ENCODE peak calls at places on chromosomes 6 and 20, in nine cellular contexts. One of them, this sample, is unnamed. For H3K27me3, the result is how much of the 10 kb centered on the place peaks cover.

GRCh38 chr6:101445527-101445926 is 52.0 kb downstream of the GRIK2 start:
- DNase-seq in keratinocyte: no peak
- DNase-seq in heart left ventricle: no peak
- DNase-seq in heart right ventricle: no peak
- DNase-seq in BJ: peak
- DNase-seq in colonic mucosa: no peak
- DNase-seq in IMR-90: peak
- DNase-seq in spleen: no peak
- DNase-seq in stomach: no peak
- DNase-seq in this sample: peak

GRCh38 chr6:111683749-111684267 is 78.1 kb upstream of the TRAF3IP2 start:
- DNase-seq in keratinocyte: no peak
- DNase-seq in heart left ventricle: peak
- DNase-seq in heart right ventricle: no peak
- DNase-seq in BJ: peak
- DNase-seq in colonic mucosa: no peak
- DNase-seq in IMR-90: peak
- DNase-seq in spleen: no peak
- DNase-seq in stomach: no peak
- DNase-seq in this sample: peak

GRCh38 chr20:40763646-40764295 is 74.7 kb upstream of the MAFB start:
- DNase-seq in keratinocyte: no peak
- DNase-seq in heart left ventricle: no peak
- DNase-seq in heart right ventricle: no peak
- DNase-seq in BJ: no peak
- DNase-seq in colonic mucosa: no peak
- DNase-seq in IMR-90: no peak
- DNase-seq in spleen: no peak
- DNase-seq in stomach: no peak
- DNase-seq in this sample: no peak

GRCh38 chr6:23413327-23414203 is 712.5 kb upstream of the NRSN1 start:
- DNase-seq in keratinocyte: no peak
- DNase-seq in heart left ventricle: no peak
- DNase-seq in heart right ventricle: no peak
- DNase-seq in BJ: peak
- DNase-seq in colonic mucosa: no peak
- DNase-seq in IMR-90: peak
- DNase-seq in spleen: no peak
- DNase-seq in stomach: no peak
- DNase-seq in this sample: peak

GRCh38 chr6:136676075-136676474 is 116.2 kb downstream of the MAP3K5 start:
- DNase-seq in keratinocyte: no peak
- DNase-seq in heart left ventricle: no peak
- DNase-seq in heart right ventricle: no peak
- DNase-seq in BJ: no peak
- DNase-seq in colonic mucosa: no peak
- DNase-seq in IMR-90: no peak
- DNase-seq in spleen: no peak
- DNase-seq in stomach: no peak
- DNase-seq in this sample: no peak

GRCh38 chr20:23143098-23143497 is 57.0 kb upstream of the CD93 start:
- DNase-seq in keratinocyte: peak
- DNase-seq in heart left ventricle: peak
- DNase-seq in heart right ventricle: no peak
- DNase-seq in BJ: peak
- DNase-seq in colonic mucosa: no peak
- DNase-seq in IMR-90: peak
- DNase-seq in spleen: no peak
- DNase-seq in stomach: peak
- DNase-seq in this sample: no peak

GRCh38 chr6:240151-240550 is 52.1 kb upstream of the DUSP22 start:
- DNase-seq in keratinocyte: no peak
- DNase-seq in heart left ventricle: no peak
- DNase-seq in heart right ventricle: no peak
- DNase-seq in BJ: no peak
- DNase-seq in colonic mucosa: no peak
- DNase-seq in IMR-90: no peak
- DNase-seq in spleen: no peak
- DNase-seq in stomach: no peak
- DNase-seq in this sample: no peak

GRCh38 chr20:44963325-44964215 is 2.7 kb upstream of the STK4 start:
- DNase-seq in keratinocyte: no peak
- DNase-seq in heart left ventricle: no peak
- DNase-seq in heart right ventricle: no peak
- DNase-seq in BJ: no peak
- DNase-seq in colonic mucosa: no peak
- DNase-seq in IMR-90: no peak
- DNase-seq in spleen: no peak
- DNase-seq in stomach: no peak
- DNase-seq in this sample: no peak

GRCh38 chr6:83615025-83615999 is 93.6 kb downstream of the SNAP91 start:
- DNase-seq in keratinocyte: no peak
- DNase-seq in heart left ventricle: no peak
- DNase-seq in heart right ventricle: no peak
- DNase-seq in BJ: no peak
- DNase-seq in colonic mucosa: no peak
- DNase-seq in IMR-90: peak
- DNase-seq in spleen: peak
- DNase-seq in stomach: no peak
- DNase-seq in this sample: peak

GRCh38 chr6:151447237-151447636 is 4.7 kb downstream of the RMND1 start:
- DNase-seq in keratinocyte: no peak
- DNase-seq in heart left ventricle: no peak
- DNase-seq in heart right ventricle: no peak
- DNase-seq in BJ: no peak
- DNase-seq in colonic mucosa: no peak
- DNase-seq in IMR-90: no peak
- DNase-seq in spleen: no peak
- DNase-seq in stomach: no peak
- DNase-seq in this sample: no peak

GRCh38 chr6:135586388-135586787 is 88.8 kb upstream of the AHI1 start:
- DNase-seq in keratinocyte: no peak
- DNase-seq in heart left ventricle: no peak
- DNase-seq in heart right ventricle: no peak
- DNase-seq in BJ: no peak
- DNase-seq in colonic mucosa: no peak
- DNase-seq in IMR-90: peak
- DNase-seq in spleen: no peak
- DNase-seq in stomach: no peak
- DNase-seq in this sample: no peak

GRCh38 chr20:10447028-10447427 is 11.9 kb downstream of the SLX4IP start:
- DNase-seq in keratinocyte: no peak
- DNase-seq in heart left ventricle: no peak
- DNase-seq in heart right ventricle: no peak
- DNase-seq in BJ: peak
- DNase-seq in colonic mucosa: peak
- DNase-seq in IMR-90: peak
- DNase-seq in spleen: no peak
- DNase-seq in stomach: peak
- DNase-seq in this sample: peak

GRCh38 chr20:24102749-24103148 is 114.2 kb upstream of the GGTLC1 start:
- DNase-seq in keratinocyte: no peak
- DNase-seq in heart left ventricle: no peak
- DNase-seq in heart right ventricle: no peak
- DNase-seq in BJ: no peak
- DNase-seq in colonic mucosa: no peak
- DNase-seq in IMR-90: no peak
- DNase-seq in spleen: no peak
- DNase-seq in stomach: no peak
- DNase-seq in this sample: no peak

GRCh38 chr20:47429409-47429808 is 72.3 kb upstream of the NCOA3 start:
- DNase-seq in keratinocyte: no peak
- DNase-seq in heart left ventricle: no peak
- DNase-seq in heart right ventricle: no peak
- DNase-seq in BJ: no peak
- DNase-seq in colonic mucosa: no peak
- DNase-seq in IMR-90: no peak
- DNase-seq in spleen: no peak
- DNase-seq in stomach: no peak
- DNase-seq in this sample: no peak

DNA sequence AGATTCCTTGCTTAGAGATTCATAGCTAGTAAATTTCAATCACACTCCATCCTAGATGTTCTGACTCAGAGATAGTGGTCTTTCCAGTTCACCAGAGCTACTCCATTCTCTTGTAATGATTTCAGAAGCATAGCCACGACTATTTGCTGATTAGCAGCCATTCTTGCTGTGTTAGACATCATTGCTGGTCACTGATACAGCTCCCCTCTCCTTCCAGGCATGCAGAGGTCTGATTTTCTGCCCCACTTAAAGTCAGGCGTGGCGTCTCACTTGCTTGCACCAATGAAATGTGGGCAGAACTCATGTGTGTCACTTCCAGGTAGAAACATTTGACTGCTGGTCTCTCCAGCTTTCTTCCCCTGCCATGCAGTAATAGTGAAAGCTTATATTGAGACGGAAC is 168.9 kb upstream of the JARID2 start:
- DNase-seq in keratinocyte: no peak
- DNase-seq in heart left ventricle: no peak
- DNase-seq in heart right ventricle: no peak
- DNase-seq in BJ: no peak
- DNase-seq in colonic mucosa: no peak
- DNase-seq in IMR-90: peak
- DNase-seq in spleen: no peak
- DNase-seq in stomach: no peak
- DNase-seq in this sample: no peak
- H3K27me3 ChIP-seq in keratinocyte: under half
- H3K27me3 ChIP-seq in heart left ventricle: under half
- H3K27me3 ChIP-seq in heart right ventricle: under half
- H3K27me3 ChIP-seq in BJ: under half
- H3K27me3 ChIP-seq in colonic mucosa: under half
- H3K27me3 ChIP-seq in IMR-90: under half
- H3K27me3 ChIP-seq in spleen: under half
- H3K27me3 ChIP-seq in stomach: under half
- H3K27me3 ChIP-seq in this sample: under half

GRCh38 chr20:14745830-14746229 is 408.4 kb upstream of the FLRT3 start:
- DNase-seq in keratinocyte: no peak
- DNase-seq in heart left ventricle: no peak
- DNase-seq in heart right ventricle: no peak
- DNase-seq in BJ: no peak
- DNase-seq in colonic mucosa: no peak
- DNase-seq in IMR-90: no peak
- DNase-seq in spleen: no peak
- DNase-seq in stomach: no peak
- DNase-seq in this sample: no peak

DNA sequence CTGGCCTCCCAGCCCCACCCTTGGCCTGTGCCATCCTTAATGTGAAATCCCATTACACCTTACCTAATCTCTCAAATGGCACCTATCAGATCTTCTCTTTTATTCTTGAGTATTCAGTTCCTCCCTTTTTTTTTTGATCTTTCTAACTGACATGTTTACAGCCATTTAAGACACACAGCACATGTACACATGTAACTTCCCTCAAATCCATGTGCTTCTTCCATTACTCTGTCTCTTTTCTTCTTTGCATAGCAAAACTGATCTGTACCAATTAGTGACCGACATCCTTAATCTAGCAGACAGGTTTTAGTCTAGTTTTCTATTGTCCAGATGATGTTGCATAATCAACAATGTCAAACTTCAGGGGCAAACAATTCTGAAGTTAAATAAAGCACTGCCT is 413.8 kb upstream of the FLRT3 start:
- DNase-seq in keratinocyte: no peak
- DNase-seq in heart left ventricle: no peak
- DNase-seq in heart right ventricle: no peak
- DNase-seq in BJ: no peak
- DNase-seq in colonic mucosa: no peak
- DNase-seq in IMR-90: no peak
- DNase-seq in spleen: no peak
- DNase-seq in stomach: no peak
- DNase-seq in this sample: no peak
- H3K4me3 ChIP-seq in keratinocyte: no peak
- H3K4me3 ChIP-seq in heart left ventricle: no peak
- H3K4me3 ChIP-seq in heart right ventricle: no peak
- H3K4me3 ChIP-seq in BJ: no peak
- H3K4me3 ChIP-seq in colonic mucosa: no peak
- H3K4me3 ChIP-seq in IMR-90: no peak
- H3K4me3 ChIP-seq in spleen: no peak
- H3K4me3 ChIP-seq in stomach: no peak
- H3K4me3 ChIP-seq in this sample: no peak

DNA sequence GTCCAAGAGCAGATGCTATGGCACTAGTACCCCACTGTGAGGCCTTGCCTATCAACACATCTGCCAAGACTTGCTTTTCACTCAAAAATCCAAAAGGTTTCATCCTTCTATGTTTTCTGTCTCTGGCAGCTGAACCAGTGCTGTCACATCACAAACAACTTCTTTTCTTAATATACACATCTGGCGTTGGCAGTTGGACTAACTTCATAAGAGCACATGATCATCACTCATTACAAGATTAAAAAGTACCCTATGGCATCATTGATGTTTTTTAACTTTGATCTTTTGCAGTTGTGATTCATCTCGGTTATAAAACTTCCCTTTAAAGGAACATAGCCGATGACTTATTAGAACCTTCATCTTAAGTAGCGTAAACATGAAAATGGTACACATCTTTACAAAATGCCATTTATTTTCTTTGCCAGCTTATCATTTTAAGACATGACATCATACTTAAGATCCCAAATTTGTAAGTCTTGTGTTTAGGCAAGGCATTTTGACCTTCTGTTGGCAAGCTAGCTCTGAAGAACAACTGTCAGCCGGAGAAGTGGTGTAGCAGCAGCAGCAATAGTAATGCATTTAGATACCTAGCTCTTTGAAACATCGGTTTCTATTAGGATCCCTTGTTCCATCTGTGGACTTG is 64.2 kb upstream of the SUPT3H start:
- DNase-seq in keratinocyte: no peak
- DNase-seq in heart left ventricle: no peak
- DNase-seq in heart right ventricle: no peak
- DNase-seq in BJ: no peak
- DNase-seq in colonic mucosa: no peak
- DNase-seq in IMR-90: peak
- DNase-seq in spleen: no peak
- DNase-seq in stomach: no peak
- DNase-seq in this sample: no peak
- TF ChIP-seq CTCF in keratinocyte: no peak
- TF ChIP-seq CTCF in heart left ventricle: no peak
- TF ChIP-seq CTCF in heart right ventricle: no peak
- TF ChIP-seq CTCF in BJ: no peak
- TF ChIP-seq CTCF in colonic mucosa: no peak
- TF ChIP-seq CTCF in IMR-90: no peak
- TF ChIP-seq CTCF in spleen: no peak
- TF ChIP-seq CTCF in stomach: no peak
- TF ChIP-seq CTCF in this sample: no peak

DNA sequence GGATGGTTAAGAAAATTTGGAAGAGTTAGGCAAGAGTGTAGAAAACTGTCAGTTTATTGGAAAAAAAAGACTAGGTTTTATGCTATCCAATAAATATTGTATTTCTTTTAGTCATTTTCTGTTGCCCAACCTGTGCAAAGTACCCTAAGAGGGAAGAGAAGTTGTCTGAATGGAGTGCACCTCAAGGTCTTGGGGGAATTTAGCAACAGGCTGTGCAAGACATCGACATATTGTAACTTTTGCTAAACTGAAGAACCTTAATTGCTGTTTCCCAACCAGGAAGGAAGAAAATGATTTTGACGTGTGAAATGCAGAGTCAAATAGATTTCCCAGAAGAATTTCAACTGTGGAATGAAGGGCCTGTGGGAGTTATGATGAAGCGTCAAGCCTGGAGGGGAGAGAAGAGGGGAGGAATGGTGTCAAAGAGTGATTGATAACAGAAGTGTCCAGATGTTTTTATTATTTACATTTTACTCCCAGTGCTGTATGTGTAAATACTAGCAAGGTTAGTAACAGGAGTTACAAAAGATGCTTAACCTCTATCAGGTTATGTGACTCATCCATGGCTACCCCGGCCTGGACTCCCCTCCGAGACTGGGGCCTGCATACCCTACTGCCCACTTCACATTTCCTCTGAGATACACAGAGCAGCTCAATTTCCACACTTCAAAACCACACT is 246.8 kb downstream of the MYLK4 start:
- DNase-seq in keratinocyte: no peak
- DNase-seq in heart left ventricle: no peak
- DNase-seq in heart right ventricle: no peak
- DNase-seq in BJ: no peak
- DNase-seq in colonic mucosa: no peak
- DNase-seq in IMR-90: peak
- DNase-seq in spleen: no peak
- DNase-seq in stomach: no peak
- DNase-seq in this sample: no peak
- H3K27me3 ChIP-seq in keratinocyte: under half
- H3K27me3 ChIP-seq in heart left ventricle: under half
- H3K27me3 ChIP-seq in heart right ventricle: under half
- H3K27me3 ChIP-seq in BJ: under half
- H3K27me3 ChIP-seq in colonic mucosa: under half
- H3K27me3 ChIP-seq in IMR-90: under half
- H3K27me3 ChIP-seq in spleen: under half
- H3K27me3 ChIP-seq in stomach: under half
- H3K27me3 ChIP-seq in this sample: under half